ENCODE peak calls at places on chromosomes 11 and 22, in five cellular contexts. N is caudate nucleus; B is CD8-positive, alpha-beta memory T cell; U is RWPE1; Q is body of pancreas. E is an unnamed sample.

GRCh38 chr11:69335461-69336386 is 41.8 kb downstream of the MYEOV start:
- DNase-seq in N (no peak), B (no peak), U (no peak), Q (no peak), E (peak)

GRCh38 chr11:129300099-129300498 is 75.5 kb upstream of the BARX2 start:
- DNase-seq in N (no peak), B (no peak), U (no peak), Q (no peak), E (no peak)

GRCh38 chr22:32476286-32476685 is 1.7 kb downstream of the FBXO7 start:
- DNase-seq in N (no peak), B (no peak), U (no peak), Q (no peak), E (no peak)

GRCh38 chr22:27616033-27616432 is 185.5 kb downstream of the MN1 start:
- DNase-seq in N (no peak), B (no peak), U (no peak), Q (no peak), E (no peak)

GRCh38 chr11:65445604-65446445 is 23.2 kb downstream of the NEAT1 start:
- DNase-seq in N (no peak), B (no peak), U (no peak), Q (no peak), E (peak)

GRCh38 chr11:125886997-125887372 is 483 bp upstream of the HYLS1 start:
- DNase-seq in N (no peak), B (no peak), U (no peak), Q (peak), E (peak)

GRCh38 chr22:21790359-21790758 is 54.8 kb upstream of the YPEL1 start:
- DNase-seq in N (no peak), B (no peak), U (no peak), Q (no peak), E (no peak)

GRCh38 chr22:46057762-46058420 is 80.9 kb upstream of the WNT7B start:
- DNase-seq in N (no peak), B (peak), U (no peak), Q (peak), E (peak)

GRCh38 chr22:24325105-24325757 is 54.6 kb downstream of the SPECC1L start:
- DNase-seq in N (no peak), B (peak), U (peak), Q (no peak), E (no peak)

GRCh38 chr22:40654522-40655167 is 18.1 kb upstream of the MRTFA start:
- DNase-seq in N (peak), B (no peak), U (peak), Q (peak), E (peak)

GRCh38 chr11:88552377-88553029 is 215.0 kb upstream of the CTSC start:
- DNase-seq in N (no peak), B (peak), U (peak), Q (peak), E (peak)

GRCh38 chr11:1196516-1197391 is 26.1 kb upstream of the MUC5B start:
- DNase-seq in N (no peak), B (no peak), U (no peak), Q (peak), E (peak)

GRCh38 chr11:80327971-80328614 is 887.3 kb upstream of the TENM4 start:
- DNase-seq in N (no peak), B (no peak), U (no peak), Q (no peak), E (no peak)

GRCh38 chr11:106399075-106399500 is 321.6 kb downstream of the AASDHPPT start:
- DNase-seq in N (no peak), B (no peak), U (peak), Q (peak), E (no peak)

GRCh38 chr11:113505541-113506375 is 30.6 kb upstream of the DRD2 start:
- DNase-seq in N (peak), B (no peak), U (peak), Q (no peak), E (peak)

GRCh38 chr11:106061249-106061794 is 15.8 kb downstream of the KBTBD3 start:
- DNase-seq in N (no peak), B (no peak), U (no peak), Q (no peak), E (no peak)

GRCh38 chr11:114819028-114819427 is 140.7 kb downstream of the NXPE2 start:
- DNase-seq in N (no peak), B (no peak), U (no peak), Q (no peak), E (no peak)

GRCh38 chr11:27621440-27622161 is 78.7 kb downstream of the BDNF start:
- DNase-seq in N (no peak), B (no peak), U (no peak), Q (no peak), E (peak)

GRCh38 chr11:72658989-72659640 is 15.1 kb downstream of the PDE2A start:
- DNase-seq in N (peak), B (no peak), U (no peak), Q (no peak), E (no peak)

GRCh38 chr11:3989891-3990290 is 104.7 kb upstream of the RRM1 start:
- DNase-seq in N (no peak), B (peak), U (no peak), Q (no peak), E (no peak)

GRCh38 chr22:27397948-27398330 is 403.6 kb downstream of the MN1 start:
- DNase-seq in N (no peak), B (no peak), U (no peak), Q (no peak), E (peak)

GRCh38 chr22:49848690-49849160 is 4.9 kb upstream of the ZBED4 start:
- DNase-seq in N (no peak), B (no peak), U (no peak), Q (no peak), E (no peak)

GRCh38 chr11:109597336-109597735 is 175.3 kb downstream of the C11orf87 start:
- DNase-seq in N (no peak), B (no peak), U (no peak), Q (no peak), E (no peak)

GRCh38 chr11:12116425-12117032 is 6.1 kb downstream of the MICAL2 start:
- DNase-seq in N (no peak), B (no peak), U (no peak), Q (no peak), E (no peak)
- H3K27ac ChIP-seq in N (no peak), B (peak), U (peak), Q (no peak), E (peak)

GRCh38 chr11:43832536-43832935 is 48.1 kb upstream of the ALKBH3 start:
- DNase-seq in N (no peak), B (no peak), U (no peak), Q (no peak), E (no peak)

GRCh38 chr11:43833657-43834073 is 47.0 kb upstream of the ALKBH3 start:
- DNase-seq in N (no peak), B (no peak), U (no peak), Q (no peak), E (no peak)

GRCh38 chr11:43834291-43834690 is 46.3 kb upstream of the ALKBH3 start:
- DNase-seq in N (no peak), B (no peak), U (no peak), Q (no peak), E (no peak)

GRCh38 chr11:43835104-43835503 is 45.5 kb upstream of the ALKBH3 start:
- DNase-seq in N (no peak), B (no peak), U (no peak), Q (no peak), E (no peak)

DNA sequence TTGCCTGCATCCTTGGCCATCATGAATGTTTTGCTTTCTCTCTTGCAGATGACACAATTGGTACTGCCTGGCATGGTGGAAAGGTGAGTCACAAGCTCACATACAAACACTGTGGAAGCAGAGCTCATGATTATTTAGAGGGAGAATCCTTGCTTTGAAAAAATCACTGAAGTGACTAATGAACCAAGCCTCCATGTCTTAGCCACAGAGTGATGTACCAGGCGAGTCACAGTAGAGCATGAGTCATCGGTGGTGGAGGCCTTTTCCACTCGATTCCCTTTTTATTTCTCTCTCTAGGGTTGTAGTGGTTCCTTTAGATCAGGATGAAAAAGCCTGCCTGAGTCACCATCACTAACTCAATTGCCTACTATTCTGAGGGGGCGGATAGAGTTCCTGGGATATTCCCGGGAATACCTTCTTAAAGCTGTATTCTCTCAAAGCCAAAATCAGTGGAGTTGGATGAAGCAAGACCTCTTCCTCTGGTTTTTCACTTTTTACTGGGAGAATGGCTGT is 49.6 kb upstream of the ALKBH3 start:
- DNase-seq in N (no peak), B (no peak), U (peak), Q (no peak), E (peak)
- H3K27ac ChIP-seq in N (no peak), B (no peak), U (no peak), Q (no peak), E (no peak)

DNA sequence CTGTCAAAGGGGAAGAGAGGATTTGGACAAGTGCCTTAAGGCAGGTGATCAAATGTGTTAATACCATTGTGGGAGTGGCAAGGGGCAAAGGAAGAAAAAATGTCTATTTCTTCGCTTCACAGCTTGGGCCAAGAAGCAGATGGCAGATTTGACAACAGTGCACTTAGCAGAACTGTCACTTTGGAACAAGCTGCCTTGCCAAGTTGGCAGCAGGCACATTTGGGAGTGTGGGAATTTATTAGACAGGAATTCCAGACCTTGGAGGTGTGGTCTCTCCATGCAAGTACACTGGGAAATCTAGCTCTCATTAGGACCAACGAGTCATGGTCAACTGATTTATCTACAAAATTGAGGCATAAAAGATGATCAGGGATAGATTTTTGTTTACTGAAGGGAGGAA is 265.1 kb downstream of the NELL1 start:
- DNase-seq in N (no peak), B (no peak), U (no peak), Q (no peak), E (no peak)
- H3K27ac ChIP-seq in N (no peak), B (no peak), U (no peak), Q (no peak), E (no peak)

GRCh38 chr22:42608481-42609361 is 6.0 kb downstream of the POLDIP3 start:
- DNase-seq in N (peak), B (no peak), U (no peak), Q (no peak), E (no peak)
- H3K27ac ChIP-seq in N (peak), B (no peak), U (peak), Q (peak), E (peak)

GRCh38 chr11:121417607-121418006 is 34.5 kb upstream of the SORL1 start:
- DNase-seq in N (no peak), B (no peak), U (no peak), Q (no peak), E (no peak)

GRCh38 chr11:121421149-121421906 is 30.8 kb upstream of the SORL1 start:
- DNase-seq in N (no peak), B (no peak), U (peak), Q (no peak), E (no peak)

GRCh38 chr11:121420398-121420797 is 31.7 kb upstream of the SORL1 start:
- DNase-seq in N (no peak), B (peak), U (no peak), Q (no peak), E (no peak)

GRCh38 chr11:121418625-121419114 is 33.4 kb upstream of the SORL1 start:
- DNase-seq in N (no peak), B (peak), U (no peak), Q (no peak), E (peak)

DNA sequence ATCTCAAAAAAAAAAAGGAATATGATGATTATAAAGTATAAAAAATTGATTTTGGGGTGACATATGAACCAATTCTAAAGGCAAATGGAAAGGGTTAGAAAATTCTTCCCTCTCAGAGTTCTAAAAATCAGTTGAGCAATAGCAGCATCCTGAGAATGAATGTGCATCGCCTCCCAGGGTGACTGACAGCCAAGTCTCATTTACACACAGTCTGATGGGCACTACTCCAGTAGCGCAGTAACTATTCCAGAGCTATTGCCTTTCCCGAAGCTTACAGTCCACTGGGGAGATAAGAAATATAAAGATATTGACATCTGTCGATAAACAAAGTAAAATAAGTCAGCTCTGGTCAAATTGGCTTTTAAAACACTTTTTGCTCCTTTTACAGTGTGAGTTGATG is 32.3 kb upstream of the SORL1 start:
- DNase-seq in N (no peak), B (no peak), U (no peak), Q (no peak), E (no peak)
- H3K27ac ChIP-seq in N (no peak), B (no peak), U (no peak), Q (no peak), E (no peak)

GRCh38 chr11:122673706-122674105 is 18.2 kb downstream of the UBASH3B start:
- DNase-seq in N (no peak), B (no peak), U (no peak), Q (no peak), E (no peak)
- H3K27ac ChIP-seq in N (no peak), B (no peak), U (no peak), Q (no peak), E (no peak)

GRCh38 chr11:67160872-67161783 is 42.1 kb downstream of the KDM2A start:
- DNase-seq in N (no peak), B (no peak), U (no peak), Q (no peak), E (no peak)

GRCh38 chr11:67154726-67155125 is 35.7 kb downstream of the KDM2A start:
- DNase-seq in N (no peak), B (no peak), U (no peak), Q (no peak), E (no peak)

GRCh38 chr11:67157691-67158090 is 38.6 kb downstream of the KDM2A start:
- DNase-seq in N (no peak), B (no peak), U (no peak), Q (no peak), E (no peak)

GRCh38 chr11:67160045-67160444 is 41.0 kb downstream of the KDM2A start:
- DNase-seq in N (no peak), B (no peak), U (no peak), Q (no peak), E (no peak)

DNA sequence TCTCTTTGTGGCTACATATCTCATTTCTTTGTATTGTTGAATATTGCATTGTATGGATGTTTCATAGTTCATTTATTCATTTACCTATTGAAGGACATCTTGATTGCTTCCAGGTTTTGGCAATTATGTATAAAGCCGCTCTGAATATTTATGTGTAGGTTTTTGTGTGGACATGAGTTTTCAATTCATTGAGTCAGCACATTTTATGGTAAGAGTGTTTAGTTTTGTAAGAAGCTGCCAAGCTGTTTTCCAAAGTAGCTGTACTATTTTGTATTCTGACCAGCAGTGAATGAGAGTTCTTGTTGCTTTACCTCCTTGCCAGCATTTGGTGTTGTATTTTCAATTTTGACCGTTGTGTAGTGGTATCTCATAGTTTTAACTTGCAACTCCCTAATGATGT is 39.2 kb downstream of the KDM2A start:
- DNase-seq in N (no peak), B (no peak), U (no peak), Q (no peak), E (no peak)
- H3K27ac ChIP-seq in N (no peak), B (no peak), U (no peak), Q (no peak), E (no peak)

E was measured in adrenal gland.